ENCODE peak calls at places on chromosomes 12 and 14, in seven cellular contexts. J, M, L, U, E, Z and T are unnamed samples.

GRCh38 chr12:130992448-130992847 is 38.7 kb downstream of the ADGRD1 start:
- DNase-seq in U (no peak), E (no peak), L (no peak), J (no peak), Z (no peak), M (no peak), T (no peak)

GRCh38 chr12:1093166-1093751 is 102.2 kb downstream of the ERC1 start:
- DNase-seq in Z (no peak), U (peak; percentile 82), J (peak; percentile 46), M (no peak), L (no peak), E (no peak), T (no peak)

GRCh38 chr12:105706321-105706972 is 376.0 kb downstream of the C12orf75 start:
- DNase-seq in U (peak; percentile 46), M (no peak), J (no peak), Z (no peak), E (no peak), L (no peak), T (no peak)

GRCh38 chr12:109934026-109934425 is 34.0 kb downstream of the TCHP start:
- DNase-seq in M (no peak), J (no peak), E (no peak), L (no peak), U (peak; percentile 44), Z (no peak), T (no peak)

GRCh38 chr12:50006754-50007442 is 18.4 kb downstream of the RACGAP1 start:
- DNase-seq in J (no peak), L (no peak), M (no peak), Z (no peak), E (no peak), U (peak; percentile 10), T (no peak)

GRCh38 chr14:101110729-101111619 is 207.5 kb upstream of the RTL1 start:
- DNase-seq in E (peak; percentile 58), Z (no peak), J (no peak), M (peak; percentile 7), L (no peak), U (no peak), T (no peak)

GRCh38 chr12:97556201-97556824 is 93.7 kb downstream of the RMST start:
- DNase-seq in J (no peak), U (peak; percentile 2), M (no peak), L (no peak), Z (no peak), E (no peak), T (no peak)

GRCh38 chr14:68109132-68109531 is 289.6 kb downstream of the RAD51B start:
- DNase-seq in J (no peak), E (no peak), M (no peak), L (no peak), Z (no peak), U (peak; percentile 62), T (no peak)